ENCODE peak calls at places on chromosomes 4 and X, in ten cellular contexts. U is tibial artery, Z is tibial nerve, G is caudate nucleus, C is HCT116, E is aorta, T is PC-9, S is stomach, W is left ventricle myocardium inferior, N is left lung. V is an unnamed sample.
A peak's percentile ranks its signal among the peaks of the same experiment; 100 is the strongest.

GRCh38 chrX:133580630-133581029 is 165.3 kb upstream of the GPC4 start:
- DNase-seq in U (no peak), Z (no peak), G (no peak), C (no peak), E (no peak), T (no peak), S (no peak), W (no peak), N (no peak), V (no peak)

GRCh38 chr4:120070191-120070590 is 3.5 kb upstream of the MAD2L1 start:
- DNase-seq in U (no peak), Z (no peak), G (no peak), C (no peak), E (no peak), T (no peak), S (no peak), W (no peak), N (no peak), V (no peak)

GRCh38 chrX:139533444-139533843 is 2.9 kb downstream of the F9 start:
- DNase-seq in U (no peak), Z (no peak), G (no peak), C (no peak), E (no peak), T (no peak), S (no peak), W (no peak), N (no peak), V (no peak)

GRCh38 chrX:22594771-22595170 is 322.1 kb downstream of the CBLL2 start:
- DNase-seq in U (no peak), Z (no peak), G (no peak), C (no peak), E (no peak), T (no peak), S (no peak), W (no peak), N (no peak), V (no peak)

GRCh38 chrX:118534716-118535493 is 39.3 kb downstream of the DOCK11 start:
- DNase-seq in U (no peak), Z (no peak), G (no peak), C (no peak), E (no peak), T (no peak), S (no peak), W (no peak), N (no peak), V (no peak)

GRCh38 chrX:39760930-39761329 is 336.8 kb downstream of the BCOR start:
- DNase-seq in U (no peak), Z (no peak), G (no peak), C (no peak), E (no peak), T (no peak), S (no peak), W (no peak), N (no peak), V (no peak)

GRCh38 chr4:180486342-180486741 is 1756.9 kb upstream of the TENM3 start:
- DNase-seq in U (no peak), Z (no peak), G (no peak), C (no peak), E (no peak), T (no peak), S (no peak), W (no peak), N (no peak), V (no peak)

GRCh38 chrX:39418132-39418935 is 617.1 kb downstream of the MID1IP1 start:
- DNase-seq in U (no peak), Z (no peak), G (no peak), C (no peak), E (no peak), T (no peak), S (no peak), W (no peak), N (no peak), V (no peak)

GRCh38 chrX:56366901-56367300 is 134.7 kb downstream of the KLF8 start:
- DNase-seq in U (no peak), Z (no peak), G (no peak), C (no peak), E (no peak), T (no peak), S (no peak), W (no peak), N (no peak), V (no peak)

GRCh38 chr4:185143596-185143969 is 517 bp downstream of the SLC25A4 start:
- DNase-seq in U (peak; percentile 94), Z (no peak), G (peak; percentile 65), C (no peak), E (peak; percentile 89), T (peak; percentile 52), S (peak; percentile 47), W (peak; percentile 75), N (peak; percentile 82), V (no peak)

GRCh38 chr4:176575141-176575731 is 217.5 kb downstream of the VEGFC start:
- DNase-seq in U (no peak), Z (no peak), G (no peak), C (no peak), E (no peak), T (no peak), S (no peak), W (no peak), N (no peak), V (no peak)

GRCh38 chr4:125732682-125733081 is 417.9 kb downstream of the FAT4 start:
- DNase-seq in U (no peak), Z (no peak), G (no peak), C (no peak), E (no peak), T (no peak), S (no peak), W (no peak), N (no peak), V (no peak)

GRCh38 chrX:65635371-65635770 is 32.1 kb upstream of the MSN start:
- DNase-seq in U (peak; percentile 66), Z (no peak), G (no peak), C (no peak), E (no peak), T (no peak), S (no peak), W (peak; percentile 17), N (no peak), V (no peak)

GRCh38 chrX:29225670-29226069 is 638.4 kb downstream of the IL1RAPL1 start:
- DNase-seq in U (no peak), Z (no peak), G (no peak), C (no peak), E (no peak), T (no peak), S (no peak), W (no peak), N (no peak), V (no peak)

GRCh38 chr4:14529653-14530052 is 472.6 kb upstream of the CPEB2 start:
- DNase-seq in U (no peak), Z (no peak), G (no peak), C (no peak), E (no peak), T (peak; percentile 36), S (no peak), W (no peak), N (no peak), V (no peak)

GRCh38 chr4:111748157-111748556 is 397.1 kb upstream of the FAM241A start:
- DNase-seq in U (no peak), Z (no peak), G (no peak), C (no peak), E (no peak), T (no peak), S (no peak), W (no peak), N (no peak), V (no peak)

GRCh38 chr4:111744847-111745246 is 400.4 kb upstream of the FAM241A start:
- DNase-seq in U (no peak), Z (no peak), G (no peak), C (no peak), E (no peak), T (no peak), S (no peak), W (no peak), N (no peak), V (no peak)
- H3K27ac ChIP-seq in U (no peak overlapping the region), Z (no peak overlapping the region), G (no peak overlapping the region), C (no peak overlapping the region), E (no peak overlapping the region), T (no peak overlapping the region), S (no peak overlapping the region), W (no peak overlapping the region), N (no peak overlapping the region), V (no peak overlapping the region)

DNA sequence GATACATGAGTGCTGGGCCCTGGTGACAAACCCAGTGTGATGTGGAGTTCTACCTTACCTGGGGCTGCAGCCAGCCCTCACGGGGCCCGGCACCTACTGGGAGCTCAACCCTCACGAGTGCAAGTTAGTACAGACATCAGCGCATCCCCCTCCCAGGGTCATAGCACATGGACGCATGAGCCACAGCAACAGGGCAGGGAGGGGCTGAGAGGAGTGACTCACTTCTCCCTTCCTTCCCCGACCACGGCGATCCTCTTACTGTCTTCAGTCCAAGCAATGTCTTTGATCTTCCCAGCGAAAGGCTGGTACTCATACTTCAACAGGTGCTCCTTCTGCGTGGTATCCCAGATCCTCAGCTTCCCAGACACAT is 17.8 kb downstream of the WDR1 start:
- DNase-seq in U (no peak), Z (no peak), G (no peak), C (peak; percentile 41), E (no peak), T (no peak), S (no peak), W (no peak), N (peak; percentile 60), V (no peak)
- H3K27ac ChIP-seq in U (peak overlapping the region; percentile 95), Z (peak overlapping the region; percentile 80), G (no peak overlapping the region), C (peak overlapping the region; percentile 28), E (peak overlapping the region; percentile 32), T (peak overlapping the region; percentile 71), S (peak overlapping the region; percentile 38), W (no peak overlapping the region), N (no peak overlapping the region), V (no peak overlapping the region)

DNA sequence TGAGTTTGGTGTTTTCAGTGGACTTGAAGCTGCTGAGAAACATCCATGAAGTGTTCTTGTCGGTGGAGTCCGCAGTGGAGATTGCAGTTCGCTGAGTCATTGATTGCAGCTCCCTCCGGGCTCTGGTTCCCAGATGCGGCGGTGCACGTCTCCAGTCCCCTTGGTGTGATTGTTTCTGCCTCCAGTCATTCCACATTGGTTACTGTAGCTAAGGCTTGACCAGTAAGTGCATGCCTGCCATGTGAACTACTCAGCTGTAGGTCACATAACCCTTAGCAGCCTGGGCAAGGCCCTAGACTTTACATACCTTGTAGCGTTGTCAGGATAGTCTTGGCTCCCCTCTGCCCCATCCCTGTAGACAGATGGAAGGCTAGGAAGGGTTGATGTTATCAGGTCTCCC is 53.8 kb upstream of the CLCN4 start:
- DNase-seq in U (no peak), Z (no peak), G (no peak), C (no peak), E (no peak), T (no peak), S (no peak), W (no peak), N (no peak), V (no peak)
- H3K27ac ChIP-seq in U (peak overlapping the region; percentile 33), Z (peak overlapping the region; percentile 7), G (no peak overlapping the region), C (no peak overlapping the region), E (peak overlapping the region; percentile 35), T (no peak overlapping the region), S (no peak overlapping the region), W (no peak overlapping the region), N (no peak overlapping the region), V (no peak overlapping the region)

DNA sequence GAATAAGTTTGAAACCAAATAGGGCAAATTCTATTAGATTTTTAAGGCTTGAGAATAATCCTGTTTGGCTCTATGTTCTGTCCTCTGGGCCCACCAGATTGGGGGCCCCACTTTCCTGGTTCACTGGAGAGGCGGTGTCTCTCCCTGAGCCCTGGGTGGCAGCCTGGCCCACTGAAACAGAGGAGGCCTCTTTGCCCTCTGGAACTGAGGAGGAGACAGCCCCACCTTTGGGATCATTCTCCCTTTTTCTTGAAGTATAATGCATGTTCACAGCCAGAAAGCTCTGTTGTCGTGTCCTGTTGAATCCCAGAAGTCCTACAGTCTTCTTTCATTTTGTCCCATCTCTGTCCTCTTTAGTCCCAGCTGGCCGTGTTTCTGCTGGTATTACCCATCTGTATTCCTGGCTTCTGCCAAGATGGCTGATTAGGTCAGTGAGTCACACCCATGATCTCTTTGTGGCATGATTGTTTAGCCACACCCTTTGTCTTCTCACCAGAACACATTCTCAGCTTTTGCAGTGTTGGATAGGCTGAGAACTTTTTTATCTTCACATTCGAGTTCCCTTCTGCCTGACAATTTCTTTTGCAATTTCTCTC is 8.1 kb upstream of the TBC1D25 start:
- DNase-seq in U (no peak), Z (no peak), G (no peak), C (no peak), E (no peak), T (peak; percentile 59), S (no peak), W (no peak), N (no peak), V (peak; percentile 54)
- H3K27ac ChIP-seq in U (no peak overlapping the region), Z (peak overlapping the region; percentile 72), G (no peak overlapping the region), C (peak overlapping the region; percentile 63), E (no peak overlapping the region), T (peak overlapping the region; percentile 67), S (peak overlapping the region; percentile 48), W (peak overlapping the region; percentile 63), N (peak overlapping the region; percentile 30), V (peak overlapping the region; percentile 90)